ENCODE peak calls at places on chromosomes 13 and 19, in nine cellular contexts. One of them, this sample, is unnamed.

GRCh38 chr19:31583148-31583547 is 233.9 kb upstream of the TSHZ3 start:
- DNase-seq in neuronal stem cell: no peak
- DNase-seq in IMR-90: no peak
- DNase-seq in pons: no peak
- DNase-seq in activated T-helper 1 cell treated with anti-CD3 and anti-CD28 coated beads, Interleukin-2, amount 50 U/mL, for 16 hours: no peak
- DNase-seq in Karpas-422: no peak
- DNase-seq in fibroblast of gingiva: no peak
- DNase-seq in adipocyte: no peak
- DNase-seq in COR-L47: no peak
- DNase-seq in this sample: no peak

GRCh38 chr13:36385471-36385870 is 39.3 kb upstream of the SPART start:
- DNase-seq in pons: no peak
- DNase-seq in activated T-helper 1 cell treated with anti-CD3 and anti-CD28 coated beads, Interleukin-2, amount 50 U/mL, for 16 hours: no peak
- DNase-seq in adipocyte: peak; percentile 36
- DNase-seq in COR-L47: no peak
- DNase-seq in fibroblast of gingiva: no peak
- DNase-seq in neuronal stem cell: no peak
- DNase-seq in IMR-90: peak; percentile 15
- DNase-seq in Karpas-422: no peak
- DNase-seq in this sample: no peak

GRCh38 chr19:8161135-8161646 is 11.8 kb upstream of the FBN3 start:
- DNase-seq in fibroblast of gingiva: no peak
- DNase-seq in activated T-helper 1 cell treated with anti-CD3 and anti-CD28 coated beads, Interleukin-2, amount 50 U/mL, for 16 hours: no peak
- DNase-seq in adipocyte: no peak
- DNase-seq in pons: peak; percentile 66
- DNase-seq in IMR-90: no peak
- DNase-seq in Karpas-422: peak; percentile 91
- DNase-seq in neuronal stem cell: no peak
- DNase-seq in COR-L47: no peak
- DNase-seq in this sample: no peak

GRCh38 chr13:41694902-41695301 is 237.6 kb downstream of the RGCC start:
- DNase-seq in adipocyte: peak; percentile 97
- DNase-seq in Karpas-422: no peak
- DNase-seq in COR-L47: no peak
- DNase-seq in neuronal stem cell: no peak
- DNase-seq in activated T-helper 1 cell treated with anti-CD3 and anti-CD28 coated beads, Interleukin-2, amount 50 U/mL, for 16 hours: no peak
- DNase-seq in fibroblast of gingiva: peak; percentile 91
- DNase-seq in IMR-90: peak; percentile 95
- DNase-seq in pons: no peak
- DNase-seq in this sample: no peak

GRCh38 chr19:1411255-1412191 is 4.1 kb downstream of the DAZAP1 start:
- DNase-seq in pons: peak; percentile 99
- DNase-seq in Karpas-422: no peak
- DNase-seq in COR-L47: no peak
- DNase-seq in neuronal stem cell: no peak
- DNase-seq in adipocyte: no peak
- DNase-seq in activated T-helper 1 cell treated with anti-CD3 and anti-CD28 coated beads, Interleukin-2, amount 50 U/mL, for 16 hours: no peak
- DNase-seq in IMR-90: peak; percentile 54
- DNase-seq in fibroblast of gingiva: peak; percentile 66
- DNase-seq in this sample: no peak

GRCh38 chr13:27018882-27019281 is 152.7 kb downstream of the USP12 start:
- DNase-seq in Karpas-422: no peak
- DNase-seq in adipocyte: no peak
- DNase-seq in pons: no peak
- DNase-seq in IMR-90: no peak
- DNase-seq in activated T-helper 1 cell treated with anti-CD3 and anti-CD28 coated beads, Interleukin-2, amount 50 U/mL, for 16 hours: no peak
- DNase-seq in fibroblast of gingiva: no peak
- DNase-seq in COR-L47: no peak
- DNase-seq in neuronal stem cell: no peak
- DNase-seq in this sample: no peak

GRCh38 chr13:106570354-106570822 is 2.5 kb upstream of the ARGLU1 start:
- DNase-seq in adipocyte: peak; percentile 68
- DNase-seq in pons: no peak
- DNase-seq in Karpas-422: peak; percentile 95
- DNase-seq in neuronal stem cell: peak; percentile 31
- DNase-seq in fibroblast of gingiva: peak; percentile 65
- DNase-seq in COR-L47: peak; percentile 57
- DNase-seq in IMR-90: peak; percentile 61
- DNase-seq in activated T-helper 1 cell treated with anti-CD3 and anti-CD28 coated beads, Interleukin-2, amount 50 U/mL, for 16 hours: peak; percentile 56
- DNase-seq in this sample: no peak

GRCh38 chr13:95533545-95534135 is 18.9 kb upstream of the CLDN10 start:
- DNase-seq in COR-L47: no peak
- DNase-seq in adipocyte: no peak
- DNase-seq in activated T-helper 1 cell treated with anti-CD3 and anti-CD28 coated beads, Interleukin-2, amount 50 U/mL, for 16 hours: no peak
- DNase-seq in Karpas-422: no peak
- DNase-seq in fibroblast of gingiva: no peak
- DNase-seq in IMR-90: no peak
- DNase-seq in neuronal stem cell: no peak
- DNase-seq in pons: no peak
- DNase-seq in this sample: no peak

GRCh38 chr13:76848596-76848995 is 37.6 kb downstream of the KCTD12 start:
- DNase-seq in COR-L47: no peak
- DNase-seq in neuronal stem cell: no peak
- DNase-seq in adipocyte: peak; percentile 61
- DNase-seq in pons: peak; percentile 23
- DNase-seq in Karpas-422: no peak
- DNase-seq in activated T-helper 1 cell treated with anti-CD3 and anti-CD28 coated beads, Interleukin-2, amount 50 U/mL, for 16 hours: no peak
- DNase-seq in fibroblast of gingiva: peak; percentile 80
- DNase-seq in IMR-90: peak; percentile 10
- DNase-seq in this sample: no peak

GRCh38 chr19:17605761-17606745 is 50.6 kb downstream of the COLGALT1 start:
- DNase-seq in COR-L47: no peak
- DNase-seq in adipocyte: peak; percentile 68
- DNase-seq in activated T-helper 1 cell treated with anti-CD3 and anti-CD28 coated beads, Interleukin-2, amount 50 U/mL, for 16 hours: peak; percentile 72
- DNase-seq in IMR-90: peak; percentile 56
- DNase-seq in Karpas-422: peak; percentile 94
- DNase-seq in pons: peak; percentile 44
- DNase-seq in neuronal stem cell: peak; percentile 93
- DNase-seq in fibroblast of gingiva: peak; percentile 29
- DNase-seq in this sample: peak; percentile 91

GRCh38 chr13:113792821-113793717 is 34.0 kb downstream of the TMEM255B start:
- DNase-seq in activated T-helper 1 cell treated with anti-CD3 and anti-CD28 coated beads, Interleukin-2, amount 50 U/mL, for 16 hours: no peak
- DNase-seq in COR-L47: no peak
- DNase-seq in pons: no peak
- DNase-seq in adipocyte: no peak
- DNase-seq in fibroblast of gingiva: no peak
- DNase-seq in IMR-90: no peak
- DNase-seq in Karpas-422: no peak
- DNase-seq in neuronal stem cell: no peak
- DNase-seq in this sample: no peak

GRCh38 chr19:10565028-10565566 is 713 bp downstream of the KRI1 start:
- DNase-seq in neuronal stem cell: peak; percentile 41
- DNase-seq in COR-L47: peak; percentile 39
- DNase-seq in pons: no peak
- DNase-seq in activated T-helper 1 cell treated with anti-CD3 and anti-CD28 coated beads, Interleukin-2, amount 50 U/mL, for 16 hours: peak; percentile 40
- DNase-seq in Karpas-422: peak; percentile 85
- DNase-seq in fibroblast of gingiva: no peak
- DNase-seq in IMR-90: peak; percentile 21
- DNase-seq in adipocyte: peak; percentile 69
- DNase-seq in this sample: no peak

GRCh38 chr13:94269557-94269956 is 209.9 kb downstream of the DCT start:
- DNase-seq in neuronal stem cell: no peak
- DNase-seq in pons: no peak
- DNase-seq in IMR-90: no peak
- DNase-seq in Karpas-422: no peak
- DNase-seq in activated T-helper 1 cell treated with anti-CD3 and anti-CD28 coated beads, Interleukin-2, amount 50 U/mL, for 16 hours: no peak
- DNase-seq in COR-L47: peak; percentile 10
- DNase-seq in adipocyte: no peak
- DNase-seq in fibroblast of gingiva: no peak
- DNase-seq in this sample: no peak

GRCh38 chr19:17259118-17259780 is 5.3 kb downstream of the USHBP1 start:
- DNase-seq in adipocyte: no peak
- DNase-seq in activated T-helper 1 cell treated with anti-CD3 and anti-CD28 coated beads, Interleukin-2, amount 50 U/mL, for 16 hours: no peak
- DNase-seq in Karpas-422: no peak
- DNase-seq in IMR-90: no peak
- DNase-seq in pons: no peak
- DNase-seq in COR-L47: no peak
- DNase-seq in fibroblast of gingiva: no peak
- DNase-seq in neuronal stem cell: no peak
- DNase-seq in this sample: no peak

GRCh38 chr13:99393791-99394735 is 86.9 kb upstream of the GPR183 start:
- DNase-seq in adipocyte: no peak
- DNase-seq in IMR-90: no peak
- DNase-seq in pons: no peak
- DNase-seq in Karpas-422: no peak
- DNase-seq in neuronal stem cell: no peak
- DNase-seq in activated T-helper 1 cell treated with anti-CD3 and anti-CD28 coated beads, Interleukin-2, amount 50 U/mL, for 16 hours: no peak
- DNase-seq in COR-L47: no peak
- DNase-seq in fibroblast of gingiva: no peak
- DNase-seq in this sample: peak; percentile 60

GRCh38 chr13:48797127-48797526 is 143.4 kb downstream of the CYSLTR2 start:
- DNase-seq in COR-L47: no peak
- DNase-seq in IMR-90: no peak
- DNase-seq in activated T-helper 1 cell treated with anti-CD3 and anti-CD28 coated beads, Interleukin-2, amount 50 U/mL, for 16 hours: no peak
- DNase-seq in adipocyte: no peak
- DNase-seq in neuronal stem cell: no peak
- DNase-seq in pons: no peak
- DNase-seq in fibroblast of gingiva: no peak
- DNase-seq in Karpas-422: no peak
- DNase-seq in this sample: no peak

GRCh38 chr13:23510979-23511735 is 59.1 kb upstream of the TNFRSF19 start:
- DNase-seq in activated T-helper 1 cell treated with anti-CD3 and anti-CD28 coated beads, Interleukin-2, amount 50 U/mL, for 16 hours: no peak
- DNase-seq in IMR-90: peak; percentile 75
- DNase-seq in adipocyte: peak; percentile 36
- DNase-seq in COR-L47: peak; percentile 2
- DNase-seq in fibroblast of gingiva: peak; percentile 21
- DNase-seq in Karpas-422: peak; percentile 67
- DNase-seq in pons: peak; percentile 4
- DNase-seq in neuronal stem cell: no peak
- DNase-seq in this sample: no peak

GRCh38 chr19:45863840-45864628 is at the start of gene FOXA3:
- DNase-seq in IMR-90: peak; percentile 17
- DNase-seq in activated T-helper 1 cell treated with anti-CD3 and anti-CD28 coated beads, Interleukin-2, amount 50 U/mL, for 16 hours: peak; percentile 50
- DNase-seq in neuronal stem cell: no peak
- DNase-seq in adipocyte: peak; percentile 65
- DNase-seq in Karpas-422: peak; percentile 77
- DNase-seq in fibroblast of gingiva: no peak
- DNase-seq in pons: no peak
- DNase-seq in COR-L47: peak; percentile 37
- DNase-seq in this sample: no peak

GRCh38 chr19:10643968-10644290 is 10.2 kb upstream of the ILF3 start:
- DNase-seq in fibroblast of gingiva: no peak
- DNase-seq in activated T-helper 1 cell treated with anti-CD3 and anti-CD28 coated beads, Interleukin-2, amount 50 U/mL, for 16 hours: no peak
- DNase-seq in IMR-90: no peak
- DNase-seq in Karpas-422: no peak
- DNase-seq in neuronal stem cell: no peak
- DNase-seq in pons: no peak
- DNase-seq in adipocyte: peak; percentile 43
- DNase-seq in COR-L47: no peak
- DNase-seq in this sample: no peak

GRCh38 chr13:86906458-86906857 is 764.7 kb upstream of the SLITRK5 start:
- DNase-seq in fibroblast of gingiva: no peak
- DNase-seq in adipocyte: no peak
- DNase-seq in activated T-helper 1 cell treated with anti-CD3 and anti-CD28 coated beads, Interleukin-2, amount 50 U/mL, for 16 hours: no peak
- DNase-seq in Karpas-422: no peak
- DNase-seq in neuronal stem cell: no peak
- DNase-seq in IMR-90: peak; percentile 64
- DNase-seq in COR-L47: no peak
- DNase-seq in pons: no peak
- DNase-seq in this sample: no peak

This sample was measured in mesenteric fat pad.